ENCODE peak calls at places on chromosomes 5 and 9, in seven cellular contexts. One of them, this sample, is unnamed.
A peak's percentile ranks its signal among the peaks of the same experiment; 100 is the strongest.

GRCh38 chr5:112142769-112143270 is 276.3 kb downstream of the EPB41L4A start:
- DNase-seq in neuronal stem cell: no peak
- DNase-seq in KBM-7: no peak
- DNase-seq in GM12865: peak; percentile 75
- DNase-seq in activated naive CD4-positive, alpha-beta T cell treated with anti-CD3 and anti-CD28 coated beads for 36 hours: no peak
- DNase-seq in GM04504: peak; percentile 42
- DNase-seq in memory B cell: no peak
- DNase-seq in this sample: no peak

GRCh38 chr9:12935714-12936113 is 160.9 kb downstream of the LURAP1L start:
- DNase-seq in neuronal stem cell: no peak
- DNase-seq in KBM-7: no peak
- DNase-seq in GM12865: no peak
- DNase-seq in activated naive CD4-positive, alpha-beta T cell treated with anti-CD3 and anti-CD28 coated beads for 36 hours: no peak
- DNase-seq in GM04504: no peak
- DNase-seq in memory B cell: no peak
- DNase-seq in this sample: no peak

GRCh38 chr9:14352549-14352948 is 38.6 kb upstream of the NFIB start:
- DNase-seq in neuronal stem cell: no peak
- DNase-seq in KBM-7: no peak
- DNase-seq in GM12865: no peak
- DNase-seq in activated naive CD4-positive, alpha-beta T cell treated with anti-CD3 and anti-CD28 coated beads for 36 hours: no peak
- DNase-seq in GM04504: no peak
- DNase-seq in memory B cell: no peak
- DNase-seq in this sample: no peak

GRCh38 chr5:32325067-32325466 is 12.3 kb upstream of the MTMR12 start:
- DNase-seq in neuronal stem cell: no peak
- DNase-seq in KBM-7: no peak
- DNase-seq in GM12865: peak; percentile 74
- DNase-seq in activated naive CD4-positive, alpha-beta T cell treated with anti-CD3 and anti-CD28 coated beads for 36 hours: no peak
- DNase-seq in GM04504: no peak
- DNase-seq in memory B cell: no peak
- DNase-seq in this sample: no peak

GRCh38 chr5:171306141-171306540 is 2.9 kb upstream of the TLX3 start:
- DNase-seq in neuronal stem cell: no peak
- DNase-seq in KBM-7: no peak
- DNase-seq in GM12865: no peak
- DNase-seq in activated naive CD4-positive, alpha-beta T cell treated with anti-CD3 and anti-CD28 coated beads for 36 hours: no peak
- DNase-seq in GM04504: no peak
- DNase-seq in memory B cell: no peak
- DNase-seq in this sample: no peak

GRCh38 chr9:33130501-33130900 is 36.6 kb downstream of the B4GALT1 start:
- DNase-seq in neuronal stem cell: no peak
- DNase-seq in KBM-7: no peak
- DNase-seq in GM12865: peak; percentile 75
- DNase-seq in activated naive CD4-positive, alpha-beta T cell treated with anti-CD3 and anti-CD28 coated beads for 36 hours: peak; percentile 45
- DNase-seq in GM04504: no peak
- DNase-seq in memory B cell: no peak
- DNase-seq in this sample: no peak

GRCh38 chr9:2072752-2073405 is 57.7 kb downstream of the SMARCA2 start:
- DNase-seq in neuronal stem cell: no peak
- DNase-seq in KBM-7: no peak
- DNase-seq in GM12865: peak; percentile 75
- DNase-seq in activated naive CD4-positive, alpha-beta T cell treated with anti-CD3 and anti-CD28 coated beads for 36 hours: no peak
- DNase-seq in GM04504: no peak
- DNase-seq in memory B cell: no peak
- DNase-seq in this sample: no peak

GRCh38 chr5:16852251-16853005 is 83.7 kb downstream of the MYO10 start:
- DNase-seq in neuronal stem cell: no peak
- DNase-seq in KBM-7: no peak
- DNase-seq in GM12865: no peak
- DNase-seq in activated naive CD4-positive, alpha-beta T cell treated with anti-CD3 and anti-CD28 coated beads for 36 hours: no peak
- DNase-seq in GM04504: no peak
- DNase-seq in memory B cell: no peak
- DNase-seq in this sample: no peak

GRCh38 chr5:36273809-36274526 is 27.7 kb downstream of the RANBP3L start:
- DNase-seq in neuronal stem cell: no peak
- DNase-seq in KBM-7: peak; percentile 50
- DNase-seq in GM12865: no peak
- DNase-seq in activated naive CD4-positive, alpha-beta T cell treated with anti-CD3 and anti-CD28 coated beads for 36 hours: no peak
- DNase-seq in GM04504: no peak
- DNase-seq in memory B cell: no peak
- DNase-seq in this sample: no peak

This sample was measured in stromal cell of bone marrow.